ENCODE peak calls at places on chromosomes 2 and 18, in five cellular contexts. Z is fibroblast of pulmonary artery; V is activated CD8-positive, alpha-beta memory T cell treated with anti-CD3 and anti-CD28 coated beads for 24 hours; G is Peyer's patch; H is stimulated activated CD4-positive, alpha-beta T cell treated with anti-CD3 and anti-CD28 coated beads, Interleukin-2, amount 100 ng/mL, for 24 hours. W is an unnamed sample.

GRCh38 chr2:164371916-164372315 is 249.4 kb downstream of the GRB14 start:
- DNase-seq in V (no peak), Z (no peak), H (no peak), G (no peak), W (no peak)

GRCh38 chr18:37243756-37244155 is 321.8 kb downstream of the CELF4 start:
- DNase-seq in G (peak), V (no peak), H (no peak), Z (no peak), W (no peak)

GRCh38 chr2:12032421-12032820 is 286.0 kb downstream of the LPIN1 start:
- DNase-seq in H (no peak), V (no peak), G (no peak), Z (no peak), W (no peak)

GRCh38 chr2:239722760-239723448 is 302.2 kb downstream of the NDUFA10 start:
- DNase-seq in G (peak), H (peak), Z (no peak), V (peak), W (peak)

GRCh38 chr2:112181571-112182290 is 43.5 kb downstream of the FBLN7 start:
- DNase-seq in Z (no peak), V (peak), H (peak), G (no peak), W (no peak)

GRCh38 chr2:230946429-230947234 is 21.6 kb upstream of the GPR55 start:
- DNase-seq in H (no peak), V (peak), Z (no peak), G (no peak), W (peak)

GRCh38 chr2:204299766-204300165 is 245.5 kb upstream of the PARD3B start:
- DNase-seq in V (no peak), G (no peak), Z (no peak), H (no peak), W (no peak)

GRCh38 chr18:36993068-36993467 is 164.1 kb downstream of the KIAA1328 start:
- DNase-seq in Z (peak), H (no peak), G (no peak), V (no peak), W (no peak)

GRCh38 chr2:181397331-181397730 is 59.9 kb upstream of the ITGA4 start:
- DNase-seq in Z (no peak), G (no peak), H (no peak), V (no peak), W (no peak)

GRCh38 chr2:96095116-96095636 is 21.2 kb downstream of the ADRA2B start:
- DNase-seq in G (peak), Z (no peak), H (no peak), V (no peak), W (no peak)

GRCh38 chr2:171652411-171652775 is 34.9 kb upstream of the DYNC1I2 start:
- DNase-seq in H (no peak), G (no peak), V (no peak), Z (peak), W (no peak)

GRCh38 chr2:62344472-62344871 is 148.6 kb downstream of the B3GNT2 start:
- DNase-seq in G (no peak), Z (no peak), V (no peak), H (no peak), W (no peak)

GRCh38 chr18:48325115-48325670 is 84.0 kb downstream of the ZBTB7C start:
- DNase-seq in Z (no peak), V (no peak), G (no peak), H (no peak), W (no peak)

GRCh38 chr2:127411609-127412370 is 6.4 kb upstream of the PROC start:
- DNase-seq in Z (no peak), V (no peak), H (no peak), G (no peak), W (no peak)

GRCh38 chr18:46393230-46393629 is 263.8 kb downstream of the LOXHD1 start:
- DNase-seq in H (no peak), G (no peak), Z (no peak), V (no peak), W (no peak)

GRCh38 chr18:47203626-47204464 is 27.7 kb upstream of the IER3IP1 start:
- DNase-seq in V (no peak), H (no peak), G (no peak), Z (no peak), W (no peak)

GRCh38 chr18:45026162-45026561 is 345.5 kb downstream of the SETBP1 start:
- DNase-seq in H (no peak), Z (no peak), G (no peak), V (no peak), W (no peak)

GRCh38 chr2:96799623-96799935 is 16.5 kb upstream of the CNNM3 start:
- DNase-seq in G (peak), Z (no peak), H (no peak), V (no peak), W (no peak)

GRCh38 chr2:217124050-217124449 is 264.2 kb upstream of the TNP1 start:
- DNase-seq in G (no peak), H (no peak), Z (no peak), V (no peak), W (no peak)

GRCh38 chr18:59067873-59068272 is 71.8 kb upstream of the SEC11C start:
- DNase-seq in H (no peak), Z (peak), G (no peak), V (no peak), W (no peak)

GRCh38 chr18:50848038-50848437 is 28.2 kb upstream of the MRO start:
- DNase-seq in H (no peak), V (no peak), Z (no peak), G (no peak), W (no peak)

GRCh38 chr2:47190188-47190818 is 35.2 kb upstream of the STPG4 start:
- DNase-seq in H (no peak), G (no peak), V (no peak), Z (peak), W (no peak)

GRCh38 chr2:205708231-205708631 is 25.9 kb downstream of the NRP2 start:
- DNase-seq in H (no peak), V (no peak), G (no peak), Z (peak), W (peak)

GRCh38 chr2:237309416-237309815 is 104.5 kb downstream of the COL6A3 start:
- DNase-seq in Z (no peak), V (no peak), G (no peak), H (no peak), W (no peak)

GRCh38 chr2:54584598-54584997 is 128.5 kb downstream of the SPTBN1 start:
- DNase-seq in V (no peak), Z (no peak), G (no peak), H (no peak), W (no peak)

GRCh38 chr2:233650981-233651380 is 14.7 kb downstream of the UGT1A10 start:
- DNase-seq in V (no peak), Z (no peak), G (no peak), H (no peak), W (no peak)

GRCh38 chr2:192993059-192993458 is 798.3 kb upstream of the TMEFF2 start:
- DNase-seq in H (no peak), V (no peak), G (no peak), Z (no peak), W (no peak)

GRCh38 chr18:25446972-25447371 is 95.0 kb upstream of the ZNF521 start:
- DNase-seq in Z (no peak), H (no peak), G (no peak), V (no peak), W (no peak)

GRCh38 chr2:229027353-229028115 is 243.6 kb downstream of the PID1 start:
- DNase-seq in Z (no peak), H (no peak), V (no peak), G (peak), W (no peak)

GRCh38 chr18:5457467-5457957 is 86.3 kb downstream of the EPB41L3 start:
- DNase-seq in G (no peak), Z (no peak), V (no peak), H (no peak), W (no peak)

GRCh38 chr2:37711831-37712230 is 40.4 kb upstream of the CDC42EP3 start:
- DNase-seq in V (no peak), H (no peak), G (no peak), Z (peak), W (no peak)

GRCh38 chr2:119112230-119112629 is 46.3 kb downstream of the C1QL2 start:
- DNase-seq in V (no peak), H (no peak), Z (no peak), G (no peak), W (no peak)